ENCODE peak calls at places on chromosomes 16 and 17, in seven cellular contexts. H is SW 1271; L is stimulated activated CD4-positive, alpha-beta T cell treated with anti-CD3 and anti-CD28 coated beads, Interleukin-1b, Interleukin-23, amount 100 ng/mL, for 48 hours; P is cerebellar nuclear complex; V is uterus; X is substantia nigra; Q is HS-5. C is an unnamed sample.

GRCh38 chr16:75919664-75920063 is 193.4 kb upstream of the CPHXL start:
- DNase-seq in P (no peak), V (no peak), Q (no peak), X (no peak), H (no peak), L (no peak), C (no peak)

GRCh38 chr16:49492090-49492801 is 118.6 kb downstream of the C16orf78 start:
- DNase-seq in Q (no peak), H (no peak), L (peak), V (peak), X (peak), P (no peak), C (peak)

GRCh38 chr17:81306898-81307510 is 11.9 kb upstream of the SLC38A10 start:
- DNase-seq in V (no peak), P (no peak), X (no peak), L (no peak), Q (no peak), H (peak), C (no peak)

GRCh38 chr16:72878301-72879269 is 169.3 kb downstream of the ZFHX3 start:
- DNase-seq in H (no peak), L (no peak), V (peak), P (no peak), X (no peak), Q (no peak), C (no peak)

GRCh38 chr16:1117926-1118325 is 21.9 kb upstream of the C1QTNF8 start:
- DNase-seq in L (no peak), Q (no peak), H (no peak), P (no peak), V (no peak), X (no peak), C (no peak)

GRCh38 chr16:66678314-66678713 is 18.2 kb downstream of the CMTM4 start:
- DNase-seq in H (no peak), X (no peak), P (no peak), V (no peak), L (no peak), Q (no peak), C (no peak)

GRCh38 chr16:85878875-85879274 is 20.1 kb upstream of the IRF8 start:
- DNase-seq in Q (peak), X (no peak), P (no peak), V (no peak), L (no peak), H (peak), C (peak)

GRCh38 chr16:83348991-83349390 is 458.8 kb upstream of the HSBP1 start:
- DNase-seq in L (no peak), P (no peak), V (no peak), H (no peak), Q (no peak), X (no peak), C (no peak)

GRCh38 chr17:62165378-62165722 is 100.3 kb upstream of the MED13 start:
- DNase-seq in Q (no peak), P (no peak), V (no peak), H (no peak), L (no peak), X (no peak), C (no peak)

GRCh38 chr16:57955572-57955971 is 15.4 kb downstream of the CNGB1 start:
- DNase-seq in H (no peak), L (no peak), X (no peak), V (no peak), Q (no peak), P (no peak), C (no peak)

GRCh38 chr17:40548982-40549680 is 16.1 kb downstream of the CCR7 start:
- DNase-seq in V (peak), P (no peak), H (no peak), L (no peak), X (no peak), Q (no peak), C (peak)

GRCh38 chr17:81635973-81636504 is 873 bp downstream of the NPLOC4 start:
- DNase-seq in Q (no peak), H (peak), P (no peak), V (no peak), L (no peak), X (no peak), C (no peak)

GRCh38 chr17:56723471-56723870 is 110.2 kb downstream of the C17orf67 start:
- DNase-seq in H (no peak), X (no peak), P (no peak), L (no peak), Q (no peak), V (no peak), C (no peak)

GRCh38 chr16:4694664-4695451 is 1.5 kb downstream of the NUDT16L1 start:
- DNase-seq in V (peak), H (no peak), L (no peak), P (no peak), X (peak), Q (no peak), C (no peak)

GRCh38 chr17:35161281-35161761 is 13.7 kb downstream of the UNC45B start:
- DNase-seq in P (no peak), Q (no peak), V (no peak), H (no peak), X (no peak), L (no peak), C (no peak)

GRCh38 chr17:67137860-67138259 is 93.5 kb downstream of the CACNG1 start:
- DNase-seq in Q (no peak), P (no peak), X (no peak), H (no peak), L (no peak), V (no peak), C (no peak)

GRCh38 chr16:20868890-20869289 is 31.3 kb downstream of the DCUN1D3 start:
- DNase-seq in X (peak), H (peak), V (peak), L (no peak), Q (no peak), P (no peak), C (no peak)

GRCh38 chr16:85798283-85798776 is 1.0 kb downstream of the EMC8 start:
- DNase-seq in H (no peak), X (no peak), V (no peak), L (no peak), Q (no peak), P (no peak), C (no peak)

GRCh38 chr17:74361613-74362391 is at the start of gene BTBD17:
- DNase-seq in P (no peak), X (peak), V (peak), H (peak), Q (no peak), L (no peak), C (peak)

GRCh38 chr16:19696961-19697360 is 21.1 kb downstream of the KNOP1 start:
- DNase-seq in Q (no peak), V (no peak), X (peak), H (no peak), L (no peak), P (no peak), C (no peak)

GRCh38 chr17:72422505-72423285 is 301.9 kb downstream of the SOX9 start:
- DNase-seq in L (peak), V (no peak), X (peak), Q (peak), H (peak), P (no peak), C (no peak)

GRCh38 chr16:51766739-51767138 is 615.7 kb upstream of the SALL1 start:
- DNase-seq in X (no peak), H (no peak), Q (no peak), L (no peak), V (no peak), P (no peak), C (no peak)

GRCh38 chr17:45848405-45848804 is 3.7 kb downstream of the SPPL2C start:
- DNase-seq in X (no peak), V (no peak), P (no peak), Q (no peak), L (no peak), H (no peak), C (no peak)

GRCh38 chr16:86951831-86952598 is 365.2 kb downstream of the C16orf95 start:
- DNase-seq in Q (peak), H (peak), V (no peak), L (no peak), P (no peak), X (no peak), C (no peak)

GRCh38 chr16:56632160-56632847 is at the start of gene MT1M:
- DNase-seq in Q (no peak), H (no peak), L (no peak), X (peak), P (no peak), V (peak), C (no peak)

GRCh38 chr17:20981046-20981920 is 61.5 kb downstream of the USP22 start:
- DNase-seq in X (no peak), P (no peak), V (no peak), H (no peak), Q (no peak), L (no peak), C (no peak)

GRCh38 chr17:9244066-9245052 is 223.0 kb downstream of the NTN1 start:
- DNase-seq in H (no peak), L (no peak), P (no peak), V (peak), X (no peak), Q (no peak), C (no peak)

GRCh38 chr16:48098472-48098871 is 57.3 kb downstream of the ABCC12 start:
- DNase-seq in Q (no peak), V (no peak), L (no peak), H (no peak), X (no peak), P (no peak), C (no peak)

GRCh38 chr17:30476726-30477082 is 504 bp upstream of the GOSR1 start:
- DNase-seq in X (no peak), P (no peak), Q (no peak), H (no peak), V (no peak), L (no peak), C (no peak)

GRCh38 chr17:36614974-36615373 is 13.6 kb downstream of the MRM1 start:
- DNase-seq in X (no peak), P (no peak), H (no peak), L (no peak), V (no peak), Q (no peak), C (peak)

GRCh38 chr17:41559548-41559947 is 12.3 kb downstream of the KRT9 start:
- DNase-seq in H (no peak), V (no peak), Q (no peak), P (no peak), L (no peak), X (no peak), C (no peak)

GRCh38 chr17:17480593-17481148 is 3.9 kb downstream of the MED9 start:
- DNase-seq in V (no peak), L (no peak), Q (no peak), H (no peak), X (no peak), P (no peak), C (no peak)

GRCh38 chr17:80478487-80479245 is 2.3 kb upstream of the NPTX1 start:
- DNase-seq in V (no peak), L (no peak), P (no peak), X (no peak), Q (no peak), H (no peak), C (no peak)

GRCh38 chr17:75619506-75620431 is 13.5 kb upstream of the SMIM5 start:
- DNase-seq in V (no peak), Q (no peak), X (peak), P (peak), L (no peak), H (peak), C (peak)

GRCh38 chr16:15604460-15605390 is 38.2 kb downstream of the MARF1 start:
- DNase-seq in Q (no peak), L (no peak), X (peak), V (no peak), P (no peak), H (no peak), C (no peak)